ENCODE peak calls at places on chromosome 10, in ten cellular contexts. R is fibroblast of gingiva; B is GM20000; J is posterior cingulate gyrus; T is stimulated activated CD4-positive, alpha-beta T cell treated with anti-CD3 and anti-CD28 coated beads, Interleukin-2, amount 100 ng/mL, for 24 hours; F is mammary epithelial cell; K is tibial artery; W is SK-N-DZ; U is T-helper 1 cell; H is GOT3. D is an unnamed sample.

GRCh38 chr10:102651455-102652169 is 7.3 kb downstream of the TRIM8 start:
- DNase-seq in R (no peak), B (no peak), F (no peak), W (no peak), U (no peak), T (no peak), J (no peak), K (no peak), H (no peak), D (no peak)

GRCh38 chr10:97321032-97321806 is 2.1 kb downstream of the FRAT1 start:
- DNase-seq in B (no peak), R (no peak), F (no peak), K (peak), T (no peak), H (no peak), U (no peak), J (peak), W (no peak), D (no peak)

GRCh38 chr10:119896937-119897336 is 4.4 kb downstream of the SEC23IP start:
- DNase-seq in F (no peak), B (no peak), T (no peak), K (peak), U (no peak), R (peak), H (no peak), J (no peak), W (no peak), D (no peak)

GRCh38 chr10:43700306-43700705 is 51.6 kb upstream of the ZNF32 start:
- DNase-seq in J (no peak), T (no peak), R (no peak), K (no peak), W (no peak), B (no peak), H (no peak), U (no peak), F (no peak), D (no peak)

GRCh38 chr10:76550806-76551205 is 1086.8 kb downstream of the KCNMA1 start:
- DNase-seq in B (no peak), H (no peak), F (no peak), K (no peak), U (no peak), R (peak), J (no peak), W (no peak), T (no peak), D (no peak)

GRCh38 chr10:50582766-50583762 is 40.7 kb downstream of the SGMS1 start:
- DNase-seq in B (no peak), K (no peak), T (no peak), H (no peak), F (peak), J (no peak), W (no peak), R (no peak), U (no peak), D (no peak)

GRCh38 chr10:103124420-103125096 is 68.5 kb downstream of the NT5C2 start:
- DNase-seq in T (no peak), W (no peak), U (no peak), R (no peak), K (no peak), B (no peak), J (no peak), H (no peak), F (no peak), D (no peak)

GRCh38 chr10:51001587-51001986 is 72.7 kb upstream of the PRKG1 start:
- DNase-seq in F (no peak), J (no peak), T (no peak), H (no peak), K (no peak), R (no peak), U (no peak), W (peak), B (no peak), D (no peak)

GRCh38 chr10:131810805-131811137 is 90.0 kb upstream of the PPP2R2D start:
- DNase-seq in H (no peak), B (no peak), K (no peak), W (no peak), U (no peak), R (no peak), J (no peak), F (no peak), T (no peak), D (no peak)